ENCODE peak calls at places on chromosome 10, in eight cellular contexts. One of them, this sample, is unnamed.

GRCh38 chr10:27736396-27736795 is 9.2 kb downstream of the MKX start:
- DNase-seq in GM12878: no peak
- DNase-seq in NCI-H2081: no peak
- DNase-seq in HS-27A: no peak
- DNase-seq in fibroblast of mammary gland: no peak
- DNase-seq in ELR: no peak
- DNase-seq in stimulated activated CD4-positive, alpha-beta T cell treated with anti-CD3 and anti-CD28 coated beads, Interleukin-2, amount 100 ng/mL, for 48 hours: no peak
- DNase-seq in RWPE1: no peak
- DNase-seq in this sample: no peak

GRCh38 chr10:74981831-74982633 is 129.4 kb upstream of the SAMD8 start:
- DNase-seq in GM12878: no peak
- DNase-seq in NCI-H2081: no peak
- DNase-seq in HS-27A: no peak
- DNase-seq in fibroblast of mammary gland: no peak
- DNase-seq in ELR: no peak
- DNase-seq in stimulated activated CD4-positive, alpha-beta T cell treated with anti-CD3 and anti-CD28 coated beads, Interleukin-2, amount 100 ng/mL, for 48 hours: no peak
- DNase-seq in RWPE1: no peak
- DNase-seq in this sample: no peak

GRCh38 chr10:132814469-132814856 is 28.5 kb upstream of the NKX6-2 start:
- DNase-seq in GM12878: no peak
- DNase-seq in NCI-H2081: no peak
- DNase-seq in HS-27A: no peak
- DNase-seq in fibroblast of mammary gland: no peak
- DNase-seq in ELR: no peak
- DNase-seq in stimulated activated CD4-positive, alpha-beta T cell treated with anti-CD3 and anti-CD28 coated beads, Interleukin-2, amount 100 ng/mL, for 48 hours: no peak
- DNase-seq in RWPE1: no peak
- DNase-seq in this sample: no peak

GRCh38 chr10:8133146-8133545 is 78.7 kb downstream of the GATA3 start:
- DNase-seq in GM12878: peak; percentile 80
- DNase-seq in NCI-H2081: no peak
- DNase-seq in HS-27A: no peak
- DNase-seq in fibroblast of mammary gland: no peak
- DNase-seq in ELR: no peak
- DNase-seq in stimulated activated CD4-positive, alpha-beta T cell treated with anti-CD3 and anti-CD28 coated beads, Interleukin-2, amount 100 ng/mL, for 48 hours: peak; percentile 52
- DNase-seq in RWPE1: no peak
- DNase-seq in this sample: no peak

GRCh38 chr10:127797339-127797738 is 60.4 kb downstream of the FOXI2 start:
- DNase-seq in GM12878: no peak
- DNase-seq in NCI-H2081: no peak
- DNase-seq in HS-27A: no peak
- DNase-seq in fibroblast of mammary gland: no peak
- DNase-seq in ELR: peak; percentile 1
- DNase-seq in stimulated activated CD4-positive, alpha-beta T cell treated with anti-CD3 and anti-CD28 coated beads, Interleukin-2, amount 100 ng/mL, for 48 hours: no peak
- DNase-seq in RWPE1: no peak
- DNase-seq in this sample: no peak

GRCh38 chr10:5658871-5659618 is 7.3 kb downstream of the ASB13 start:
- DNase-seq in GM12878: no peak
- DNase-seq in NCI-H2081: no peak
- DNase-seq in HS-27A: no peak
- DNase-seq in fibroblast of mammary gland: no peak
- DNase-seq in ELR: no peak
- DNase-seq in stimulated activated CD4-positive, alpha-beta T cell treated with anti-CD3 and anti-CD28 coated beads, Interleukin-2, amount 100 ng/mL, for 48 hours: no peak
- DNase-seq in RWPE1: no peak
- DNase-seq in this sample: no peak

GRCh38 chr10:11424456-11425287 is 186.8 kb downstream of the USP6NL start:
- DNase-seq in GM12878: no peak
- DNase-seq in NCI-H2081: peak; percentile 46
- DNase-seq in HS-27A: peak; percentile 1
- DNase-seq in fibroblast of mammary gland: peak; percentile 52
- DNase-seq in ELR: peak; percentile 60
- DNase-seq in stimulated activated CD4-positive, alpha-beta T cell treated with anti-CD3 and anti-CD28 coated beads, Interleukin-2, amount 100 ng/mL, for 48 hours: no peak
- DNase-seq in RWPE1: peak; percentile 64
- DNase-seq in this sample: peak; percentile 12

GRCh38 chr10:28503114-28503513 is 29.8 kb upstream of the WAC start:
- DNase-seq in GM12878: no peak
- DNase-seq in NCI-H2081: peak; percentile 89
- DNase-seq in HS-27A: no peak
- DNase-seq in fibroblast of mammary gland: peak; percentile 27
- DNase-seq in ELR: peak; percentile 8
- DNase-seq in stimulated activated CD4-positive, alpha-beta T cell treated with anti-CD3 and anti-CD28 coated beads, Interleukin-2, amount 100 ng/mL, for 48 hours: no peak
- DNase-seq in RWPE1: peak; percentile 59
- DNase-seq in this sample: no peak

GRCh38 chr10:125284875-125285597 is 124.7 kb upstream of the CTBP2 start:
- DNase-seq in GM12878: no peak
- DNase-seq in NCI-H2081: no peak
- DNase-seq in HS-27A: peak; percentile 5
- DNase-seq in fibroblast of mammary gland: no peak
- DNase-seq in ELR: peak; percentile 44
- DNase-seq in stimulated activated CD4-positive, alpha-beta T cell treated with anti-CD3 and anti-CD28 coated beads, Interleukin-2, amount 100 ng/mL, for 48 hours: no peak
- DNase-seq in RWPE1: peak; percentile 46
- DNase-seq in this sample: no peak

GRCh38 chr10:26335574-26336093 is 102.5 kb upstream of the APBB1IP start:
- DNase-seq in GM12878: no peak
- DNase-seq in NCI-H2081: no peak
- DNase-seq in HS-27A: no peak
- DNase-seq in fibroblast of mammary gland: no peak
- DNase-seq in ELR: no peak
- DNase-seq in stimulated activated CD4-positive, alpha-beta T cell treated with anti-CD3 and anti-CD28 coated beads, Interleukin-2, amount 100 ng/mL, for 48 hours: peak; percentile 1
- DNase-seq in RWPE1: no peak
- DNase-seq in this sample: no peak

GRCh38 chr10:50857579-50857978 is 27.8 kb downstream of the A1CF start:
- DNase-seq in GM12878: no peak
- DNase-seq in NCI-H2081: no peak
- DNase-seq in HS-27A: no peak
- DNase-seq in fibroblast of mammary gland: no peak
- DNase-seq in ELR: no peak
- DNase-seq in stimulated activated CD4-positive, alpha-beta T cell treated with anti-CD3 and anti-CD28 coated beads, Interleukin-2, amount 100 ng/mL, for 48 hours: no peak
- DNase-seq in RWPE1: no peak
- DNase-seq in this sample: no peak

GRCh38 chr10:86649471-86650150 is 4.7 kb upstream of the OPN4 start:
- DNase-seq in GM12878: no peak
- DNase-seq in NCI-H2081: no peak
- DNase-seq in HS-27A: no peak
- DNase-seq in fibroblast of mammary gland: no peak
- DNase-seq in ELR: no peak
- DNase-seq in stimulated activated CD4-positive, alpha-beta T cell treated with anti-CD3 and anti-CD28 coated beads, Interleukin-2, amount 100 ng/mL, for 48 hours: no peak
- DNase-seq in RWPE1: no peak
- DNase-seq in this sample: no peak

GRCh38 chr10:44822993-44823392 is 88.1 kb upstream of the TMEM72 start:
- DNase-seq in GM12878: no peak
- DNase-seq in NCI-H2081: no peak
- DNase-seq in HS-27A: no peak
- DNase-seq in fibroblast of mammary gland: no peak
- DNase-seq in ELR: no peak
- DNase-seq in stimulated activated CD4-positive, alpha-beta T cell treated with anti-CD3 and anti-CD28 coated beads, Interleukin-2, amount 100 ng/mL, for 48 hours: no peak
- DNase-seq in RWPE1: no peak
- DNase-seq in this sample: no peak

GRCh38 chr10:31095677-31096076 is 64.0 kb upstream of the ZNF438 start:
- DNase-seq in GM12878: no peak
- DNase-seq in NCI-H2081: no peak
- DNase-seq in HS-27A: no peak
- DNase-seq in fibroblast of mammary gland: no peak
- DNase-seq in ELR: no peak
- DNase-seq in stimulated activated CD4-positive, alpha-beta T cell treated with anti-CD3 and anti-CD28 coated beads, Interleukin-2, amount 100 ng/mL, for 48 hours: no peak
- DNase-seq in RWPE1: no peak
- DNase-seq in this sample: no peak

GRCh38 chr10:52172581-52172980 is 141.5 kb upstream of the DKK1 start:
- DNase-seq in GM12878: no peak
- DNase-seq in NCI-H2081: no peak
- DNase-seq in HS-27A: no peak
- DNase-seq in fibroblast of mammary gland: no peak
- DNase-seq in ELR: peak; percentile 1
- DNase-seq in stimulated activated CD4-positive, alpha-beta T cell treated with anti-CD3 and anti-CD28 coated beads, Interleukin-2, amount 100 ng/mL, for 48 hours: no peak
- DNase-seq in RWPE1: no peak
- DNase-seq in this sample: no peak

GRCh38 chr10:18625906-18626305 is 25.5 kb downstream of the NSUN6 start:
- DNase-seq in GM12878: no peak
- DNase-seq in NCI-H2081: no peak
- DNase-seq in HS-27A: no peak
- DNase-seq in fibroblast of mammary gland: no peak
- DNase-seq in ELR: no peak
- DNase-seq in stimulated activated CD4-positive, alpha-beta T cell treated with anti-CD3 and anti-CD28 coated beads, Interleukin-2, amount 100 ng/mL, for 48 hours: no peak
- DNase-seq in RWPE1: no peak
- DNase-seq in this sample: no peak

GRCh38 chr10:128337860-128338378 is 211.7 kb upstream of the MKI67 start:
- DNase-seq in GM12878: no peak
- DNase-seq in NCI-H2081: no peak
- DNase-seq in HS-27A: no peak
- DNase-seq in fibroblast of mammary gland: no peak
- DNase-seq in ELR: no peak
- DNase-seq in stimulated activated CD4-positive, alpha-beta T cell treated with anti-CD3 and anti-CD28 coated beads, Interleukin-2, amount 100 ng/mL, for 48 hours: no peak
- DNase-seq in RWPE1: no peak
- DNase-seq in this sample: no peak

GRCh38 chr10:90148121-90148855 is 446.9 kb downstream of the KIF20B start:
- DNase-seq in GM12878: no peak
- DNase-seq in NCI-H2081: peak; percentile 10
- DNase-seq in HS-27A: no peak
- DNase-seq in fibroblast of mammary gland: peak; percentile 80
- DNase-seq in ELR: peak; percentile 45
- DNase-seq in stimulated activated CD4-positive, alpha-beta T cell treated with anti-CD3 and anti-CD28 coated beads, Interleukin-2, amount 100 ng/mL, for 48 hours: no peak
- DNase-seq in RWPE1: peak; percentile 66
- DNase-seq in this sample: no peak

GRCh38 chr10:72276421-72277339 is 3.0 kb downstream of the DDIT4 start:
- DNase-seq in GM12878: no peak
- DNase-seq in NCI-H2081: peak; percentile 26
- DNase-seq in HS-27A: no peak
- DNase-seq in fibroblast of mammary gland: peak; percentile 87
- DNase-seq in ELR: peak; percentile 32
- DNase-seq in stimulated activated CD4-positive, alpha-beta T cell treated with anti-CD3 and anti-CD28 coated beads, Interleukin-2, amount 100 ng/mL, for 48 hours: no peak
- DNase-seq in RWPE1: peak; percentile 81
- DNase-seq in this sample: no peak

GRCh38 chr10:92573091-92573797 is 649 bp downstream of the IDE start:
- DNase-seq in GM12878: no peak
- DNase-seq in NCI-H2081: no peak
- DNase-seq in HS-27A: no peak
- DNase-seq in fibroblast of mammary gland: peak; percentile 46
- DNase-seq in ELR: peak; percentile 68
- DNase-seq in stimulated activated CD4-positive, alpha-beta T cell treated with anti-CD3 and anti-CD28 coated beads, Interleukin-2, amount 100 ng/mL, for 48 hours: no peak
- DNase-seq in RWPE1: peak; percentile 56
- DNase-seq in this sample: no peak

GRCh38 chr10:101258179-101258885 is 29.1 kb upstream of the LBX1 start:
- DNase-seq in GM12878: no peak
- DNase-seq in NCI-H2081: no peak
- DNase-seq in HS-27A: no peak
- DNase-seq in fibroblast of mammary gland: no peak
- DNase-seq in ELR: peak; percentile 46
- DNase-seq in stimulated activated CD4-positive, alpha-beta T cell treated with anti-CD3 and anti-CD28 coated beads, Interleukin-2, amount 100 ng/mL, for 48 hours: no peak
- DNase-seq in RWPE1: peak; percentile 45
- DNase-seq in this sample: no peak

GRCh38 chr10:132458595-132459251 is 61.7 kb downstream of the PWWP2B start:
- DNase-seq in GM12878: no peak
- DNase-seq in NCI-H2081: no peak
- DNase-seq in HS-27A: no peak
- DNase-seq in fibroblast of mammary gland: no peak
- DNase-seq in ELR: peak; percentile 49
- DNase-seq in stimulated activated CD4-positive, alpha-beta T cell treated with anti-CD3 and anti-CD28 coated beads, Interleukin-2, amount 100 ng/mL, for 48 hours: peak; percentile 67
- DNase-seq in RWPE1: peak; percentile 63
- DNase-seq in this sample: no peak

GRCh38 chr10:79905322-79906314 is 43.3 kb downstream of the SFTPD start:
- DNase-seq in GM12878: no peak
- DNase-seq in NCI-H2081: peak; percentile 19
- DNase-seq in HS-27A: no peak
- DNase-seq in fibroblast of mammary gland: peak; percentile 25
- DNase-seq in ELR: peak; percentile 61
- DNase-seq in stimulated activated CD4-positive, alpha-beta T cell treated with anti-CD3 and anti-CD28 coated beads, Interleukin-2, amount 100 ng/mL, for 48 hours: no peak
- DNase-seq in RWPE1: no peak
- DNase-seq in this sample: peak; percentile 5

GRCh38 chr10:110533149-110533548 is 34.3 kb upstream of the SMC3 start:
- DNase-seq in GM12878: no peak
- DNase-seq in NCI-H2081: no peak
- DNase-seq in HS-27A: no peak
- DNase-seq in fibroblast of mammary gland: no peak
- DNase-seq in ELR: no peak
- DNase-seq in stimulated activated CD4-positive, alpha-beta T cell treated with anti-CD3 and anti-CD28 coated beads, Interleukin-2, amount 100 ng/mL, for 48 hours: no peak
- DNase-seq in RWPE1: no peak
- DNase-seq in this sample: no peak

GRCh38 chr10:18214692-18215563 is 74.7 kb downstream of the CACNB2 start:
- DNase-seq in GM12878: no peak
- DNase-seq in NCI-H2081: peak; percentile 36
- DNase-seq in HS-27A: no peak
- DNase-seq in fibroblast of mammary gland: peak; percentile 79
- DNase-seq in ELR: peak; percentile 64
- DNase-seq in stimulated activated CD4-positive, alpha-beta T cell treated with anti-CD3 and anti-CD28 coated beads, Interleukin-2, amount 100 ng/mL, for 48 hours: peak; percentile 7
- DNase-seq in RWPE1: peak; percentile 55
- DNase-seq in this sample: peak; percentile 31

GRCh38 chr10:61897671-61898434 is 3.6 kb upstream of the ARID5B start:
- DNase-seq in GM12878: no peak
- DNase-seq in NCI-H2081: peak; percentile 12
- DNase-seq in HS-27A: no peak
- DNase-seq in fibroblast of mammary gland: peak; percentile 57
- DNase-seq in ELR: peak; percentile 67
- DNase-seq in stimulated activated CD4-positive, alpha-beta T cell treated with anti-CD3 and anti-CD28 coated beads, Interleukin-2, amount 100 ng/mL, for 48 hours: no peak
- DNase-seq in RWPE1: peak; percentile 24
- DNase-seq in this sample: no peak

GRCh38 chr10:21860718-21861117 is 142.8 kb downstream of the DNAJC1 start:
- DNase-seq in GM12878: peak; percentile 3
- DNase-seq in NCI-H2081: no peak
- DNase-seq in HS-27A: no peak
- DNase-seq in fibroblast of mammary gland: peak; percentile 5
- DNase-seq in ELR: no peak
- DNase-seq in stimulated activated CD4-positive, alpha-beta T cell treated with anti-CD3 and anti-CD28 coated beads, Interleukin-2, amount 100 ng/mL, for 48 hours: no peak
- DNase-seq in RWPE1: no peak
- DNase-seq in this sample: no peak

GRCh38 chr10:89183571-89183970 is 23.5 kb downstream of the CH25H start:
- DNase-seq in GM12878: no peak
- DNase-seq in NCI-H2081: no peak
- DNase-seq in HS-27A: no peak
- DNase-seq in fibroblast of mammary gland: no peak
- DNase-seq in ELR: peak; percentile 44
- DNase-seq in stimulated activated CD4-positive, alpha-beta T cell treated with anti-CD3 and anti-CD28 coated beads, Interleukin-2, amount 100 ng/mL, for 48 hours: no peak
- DNase-seq in RWPE1: no peak
- DNase-seq in this sample: no peak

GRCh38 chr10:21165489-21165888 is 268.4 kb upstream of the NEBL start:
- DNase-seq in GM12878: no peak
- DNase-seq in NCI-H2081: no peak
- DNase-seq in HS-27A: no peak
- DNase-seq in fibroblast of mammary gland: no peak
- DNase-seq in ELR: no peak
- DNase-seq in stimulated activated CD4-positive, alpha-beta T cell treated with anti-CD3 and anti-CD28 coated beads, Interleukin-2, amount 100 ng/mL, for 48 hours: no peak
- DNase-seq in RWPE1: no peak
- DNase-seq in this sample: no peak

GRCh38 chr10:103171278-103171677 is 21.8 kb downstream of the NT5C2 start:
- DNase-seq in GM12878: no peak
- DNase-seq in NCI-H2081: no peak
- DNase-seq in HS-27A: no peak
- DNase-seq in fibroblast of mammary gland: no peak
- DNase-seq in ELR: peak; percentile 33
- DNase-seq in stimulated activated CD4-positive, alpha-beta T cell treated with anti-CD3 and anti-CD28 coated beads, Interleukin-2, amount 100 ng/mL, for 48 hours: no peak
- DNase-seq in RWPE1: peak; percentile 22
- DNase-seq in this sample: no peak

GRCh38 chr10:58414270-58415041 is 29.2 kb downstream of the TFAM start:
- DNase-seq in GM12878: no peak
- DNase-seq in NCI-H2081: peak; percentile 32
- DNase-seq in HS-27A: no peak
- DNase-seq in fibroblast of mammary gland: peak; percentile 86
- DNase-seq in ELR: peak; percentile 67
- DNase-seq in stimulated activated CD4-positive, alpha-beta T cell treated with anti-CD3 and anti-CD28 coated beads, Interleukin-2, amount 100 ng/mL, for 48 hours: no peak
- DNase-seq in RWPE1: peak; percentile 46
- DNase-seq in this sample: no peak